ENCODE peak calls at places on chromosomes 4 and X, in four cellular contexts. L is A549; V is colonic mucosa; E is CD8-positive, alpha-beta T cell. J is an unnamed sample.

GRCh38 chr4:3065551-3065950 is 8.8 kb downstream of the HTT-AS start:
- DNase-seq in L (no peak), V (no peak), E (no peak), J (no peak)

GRCh38 chrX:110964761-110965160 is 131.2 kb upstream of the PAK3 start:
- DNase-seq in V (no peak), E (no peak), L (no peak), J (no peak)

GRCh38 chr4:81896936-81897335 is 425.2 kb upstream of the RASGEF1B start:
- DNase-seq in E (no peak), V (no peak), L (no peak), J (no peak)

GRCh38 chr4:6416518-6417286 is 55.7 kb downstream of the PPP2R2C start:
- DNase-seq in E (no peak), L (no peak), V (no peak), J (no peak)

GRCh38 chr4:172983014-172983413 is 185.6 kb upstream of the GALNT7 start:
- DNase-seq in L (no peak), V (no peak), E (no peak), J (no peak)

GRCh38 chrX:129693343-129693742 is 38.6 kb upstream of the APLN start:
- DNase-seq in E (no peak), L (no peak), V (no peak), J (no peak)

GRCh38 chrX:37350034-37350365 is 836 bp downstream of the PRRG1 start:
- DNase-seq in E (no peak), V (no peak), L (peak), J (no peak)

GRCh38 chr4:15034071-15034764 is 31.9 kb downstream of the CPEB2 start:
- DNase-seq in V (no peak), L (no peak), E (no peak), J (no peak)

GRCh38 chr4:38665846-38666490 is 2.0 kb downstream of the KLF3 start:
- DNase-seq in L (no peak), E (no peak), V (no peak), J (no peak)

GRCh38 chr4:16236402-16237023 is 10.2 kb upstream of the TAPT1 start:
- DNase-seq in V (no peak), L (no peak), E (no peak), J (no peak)

GRCh38 chr4:105145059-105145912 is 1.4 kb upstream of the TET2 start:
- DNase-seq in L (no peak), E (no peak), V (no peak), J (no peak)

GRCh38 chr4:112813790-112814189 is 176.8 kb downstream of the LARP7 start:
- DNase-seq in L (no peak), V (no peak), E (no peak), J (no peak)

GRCh38 chrX:1385824-1386223 is 6.1 kb downstream of the SLC25A6 start:
- DNase-seq in E (no peak), V (no peak), L (no peak), J (no peak)

GRCh38 chr4:71189471-71189870 is 149.3 kb upstream of the SLC4A4 start:
- DNase-seq in E (no peak), L (no peak), V (peak), J (peak)

GRCh38 chr4:185343726-185344581 is 51.8 kb downstream of the LRP2BP start:
- DNase-seq in L (no peak), E (no peak), V (no peak), J (no peak)
- H3K4me3 ChIP-seq in L (no peak), E (no peak), V (no peak), J (no peak)

DNA sequence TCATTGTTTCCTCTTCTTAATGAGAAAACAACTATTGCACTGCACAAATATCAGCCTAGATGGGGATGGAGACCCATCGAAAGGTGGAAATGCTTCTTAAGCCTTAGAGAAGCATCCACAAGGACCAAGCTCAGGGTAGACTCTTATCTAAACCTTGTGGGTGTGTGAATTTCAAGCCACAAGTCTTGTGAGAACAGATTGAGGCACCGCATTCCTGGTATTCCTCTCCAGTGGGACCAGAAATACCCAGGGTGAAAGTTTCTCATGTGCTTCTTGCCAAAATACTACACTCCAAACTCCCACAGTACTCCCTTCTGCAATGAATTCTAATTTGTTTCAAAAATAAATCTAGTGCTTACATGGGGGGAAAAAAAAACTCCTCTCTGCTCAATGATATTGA is 375.6 kb downstream of the PDGFC start:
- DNase-seq in V (no peak), L (no peak), E (no peak), J (no peak)
- TF ChIP-seq CTCF in V (no peak), L (no peak), E (no peak), J (no peak)

GRCh38 chr4:135840781-135841180 is 1639.2 kb upstream of the PABPC4L start:
- DNase-seq in L (no peak), E (no peak), V (no peak), J (no peak)
- H3K4me3 ChIP-seq in L (no peak), E (no peak), V (no peak), J (no peak)

DNA sequence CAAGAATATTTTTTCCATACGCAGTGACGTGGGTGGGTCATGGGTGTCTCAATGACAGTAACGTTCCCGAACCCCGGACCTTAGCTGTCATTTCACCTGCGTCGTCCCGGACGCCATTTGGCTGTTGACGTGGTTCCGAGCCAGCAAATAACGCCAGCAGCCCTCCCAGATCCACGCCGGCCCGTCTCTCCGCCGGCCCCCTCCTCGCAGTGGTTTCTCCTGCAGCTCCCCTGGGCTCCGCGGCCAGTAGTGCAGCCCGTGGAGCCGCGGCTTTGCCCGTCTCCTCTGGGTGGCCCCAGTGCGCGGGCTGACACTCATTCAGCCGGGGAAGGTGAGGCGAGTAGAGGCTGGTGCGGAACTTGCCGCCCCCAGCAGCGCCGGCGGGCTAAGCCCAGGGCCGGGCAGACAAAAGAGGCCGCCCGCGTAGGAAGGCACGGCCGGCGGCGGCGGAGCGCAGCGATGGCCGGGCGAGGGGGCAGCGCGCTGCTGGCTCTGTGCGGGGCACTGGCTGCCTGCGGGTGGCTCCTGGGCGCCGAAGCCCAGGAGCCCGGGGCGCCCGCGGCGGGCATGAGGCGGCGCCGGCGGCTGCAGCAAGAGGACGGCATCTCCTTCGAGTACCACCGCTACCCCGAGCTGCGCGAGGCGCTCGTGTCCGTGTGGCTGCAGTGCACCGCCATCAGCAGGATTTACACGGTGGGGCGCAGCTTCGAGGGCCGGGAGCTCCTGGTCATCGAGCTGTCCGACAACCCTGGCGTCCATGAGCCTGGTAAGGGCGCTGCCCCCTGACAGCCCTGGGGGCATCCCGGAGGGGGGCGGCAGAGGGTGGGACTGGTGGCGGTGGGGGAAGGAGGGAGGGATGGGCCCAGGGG is at the start of gene CPE:
- DNase-seq in V (peak), E (peak), L (peak), J (peak)
- TF ChIP-seq CTCF in V (peak), E (no peak), L (no peak), J (peak)

DNA sequence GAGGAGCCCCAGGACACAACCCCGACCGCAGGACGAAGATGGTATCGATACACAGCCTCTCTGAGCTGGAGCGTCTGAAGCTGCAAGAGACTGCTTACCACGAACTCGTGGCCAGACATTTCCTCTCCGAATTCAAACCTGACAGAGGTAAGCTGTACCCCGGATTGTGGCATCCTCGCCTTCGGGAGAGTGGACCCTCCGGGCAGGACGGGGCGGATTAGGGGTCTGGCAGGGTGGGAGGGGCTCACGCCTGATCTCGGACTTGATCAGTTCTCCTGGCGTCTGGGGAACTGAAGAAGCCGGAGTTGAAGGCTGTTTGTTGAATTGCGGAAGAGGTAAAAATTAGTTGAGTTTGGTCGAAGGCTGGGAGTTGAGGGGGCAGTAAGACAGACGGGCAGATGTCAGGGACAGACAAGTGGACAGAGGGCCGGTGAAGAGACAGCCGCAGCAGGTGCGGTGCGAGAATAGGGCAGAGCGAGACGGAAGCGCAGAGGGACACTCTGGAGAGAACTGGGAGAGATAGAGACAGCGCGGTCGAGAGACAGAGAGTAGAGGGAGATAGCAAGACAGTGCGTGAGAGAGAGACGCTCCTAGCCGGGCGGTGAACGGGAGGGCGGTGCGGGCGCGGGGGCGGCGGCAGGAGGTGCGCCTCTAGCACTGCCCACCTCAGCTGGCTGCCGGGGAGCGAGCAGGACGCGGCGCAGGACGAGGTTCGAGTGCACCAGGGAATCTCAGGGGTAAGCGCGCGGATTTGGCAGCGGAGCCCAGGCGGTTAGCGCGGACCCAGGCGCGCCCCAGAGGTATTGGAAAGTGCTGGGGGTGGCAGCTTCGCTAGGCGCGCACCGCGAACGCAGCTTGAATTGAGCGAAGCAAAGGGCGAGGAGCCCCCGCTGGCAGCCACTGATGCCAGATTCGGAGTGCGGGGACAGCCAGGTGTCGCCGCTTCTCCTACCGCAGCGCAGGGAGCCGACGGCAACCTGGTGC is 23.9 kb downstream of the ARHGAP36 start:
- DNase-seq in V (no peak), L (no peak), E (no peak), J (no peak)
- H3K4me3 ChIP-seq in V (no peak), L (no peak), E (no peak), J (no peak)

GRCh38 chr4:136690363-136690762 is 841.9 kb downstream of the PCDH18 start:
- DNase-seq in E (no peak), L (no peak), V (no peak), J (no peak)

GRCh38 chr4:136687596-136687995 is 844.7 kb downstream of the PCDH18 start:
- DNase-seq in E (no peak), L (no peak), V (no peak), J (no peak)

GRCh38 chr4:136691607-136692006 is 840.7 kb downstream of the PCDH18 start:
- DNase-seq in L (no peak), E (no peak), V (no peak), J (no peak)

DNA sequence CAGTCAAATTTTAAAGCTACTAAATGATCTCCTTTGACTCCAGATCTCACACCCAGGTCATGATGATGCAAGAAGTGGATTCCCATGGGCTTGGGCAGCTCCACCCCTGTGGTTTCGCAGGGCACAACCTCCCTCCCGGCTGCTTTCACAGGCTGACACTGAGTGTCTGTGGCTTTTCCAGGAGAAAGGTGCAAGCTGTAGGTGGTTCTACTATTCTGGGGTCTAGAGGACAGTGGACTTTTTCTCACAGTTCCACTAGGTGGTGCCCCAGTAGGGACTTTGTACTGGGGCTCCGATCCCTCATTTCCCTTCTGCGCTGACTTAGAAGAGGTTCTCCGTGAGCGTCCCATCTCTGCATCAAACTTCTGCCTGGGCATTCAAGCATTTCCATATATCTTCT is 845.2 kb downstream of the PCDH18 start:
- DNase-seq in V (no peak), E (no peak), L (no peak), J (no peak)
- TF ChIP-seq CTCF in V (no peak), E (no peak), L (no peak), J (no peak)

GRCh38 chr4:84878541-84878940 is 87.9 kb downstream of the WDFY3 start:
- DNase-seq in V (no peak), L (no peak), E (no peak), J (no peak)
- H3K4me3 ChIP-seq in V (no peak), L (no peak), E (no peak), J (no peak)

J was measured in LNCaP clone FGC.